ENCODE peak calls at places on chromosomes 12 and 14, in five cellular contexts. C is HepG2, Q is GM12878, P is K562, Y is SK-N-SH. S is an unnamed sample.
A peak's percentile ranks its signal among the peaks of the same experiment; 100 is the strongest.

GRCh38 chr12:113895176-113895575 is 70.9 kb downstream of the RBM19 start:
- DNase-seq in C (no peak), Q (no peak), P (no peak), Y (no peak), S (no peak)

GRCh38 chr12:93167841-93168492 is 209.8 kb upstream of the NUDT4 start:
- DNase-seq in C (peak; percentile 20), Q (peak; percentile 95), P (no peak), Y (no peak), S (no peak)

GRCh38 chr14:46259536-46259935 is 392.0 kb downstream of the RPL10L start:
- DNase-seq in C (no peak), Q (no peak), P (no peak), Y (no peak), S (no peak)

GRCh38 chr12:3088251-3088650 is 11.1 kb downstream of the TSPAN9 start:
- DNase-seq in C (no peak), Q (no peak), P (no peak), Y (no peak), S (no peak)

GRCh38 chr12:33427071-33427470 is 12.5 kb downstream of the SYT10 start:
- DNase-seq in C (peak; percentile 18), Q (no peak), P (no peak), Y (no peak), S (no peak)

GRCh38 chr14:63564318-63564717 is 21.1 kb upstream of the PPP2R5E start:
- DNase-seq in C (no peak), Q (no peak), P (no peak), Y (no peak), S (no peak)

GRCh38 chr12:14157129-14157747 is 175.8 kb upstream of the GRIN2B start:
- DNase-seq in C (no peak), Q (peak; percentile 99), P (no peak), Y (no peak), S (no peak)

GRCh38 chr14:72850360-72850759 is 43.5 kb downstream of the DPF3 start:
- DNase-seq in C (peak; percentile 12), Q (no peak), P (no peak), Y (no peak), S (no peak)

GRCh38 chr14:92780444-92780843 is 13.7 kb upstream of the GOLGA5 start:
- DNase-seq in C (no peak), Q (no peak), P (no peak), Y (no peak), S (peak; percentile 59)

GRCh38 chr14:92963301-92964123 is 40.6 kb downstream of the CHGA start:
- DNase-seq in C (peak; percentile 43), Q (no peak), P (no peak), Y (no peak), S (no peak)

GRCh38 chr12:51839310-51839943 is 9.1 kb downstream of the FIGNL2 start:
- DNase-seq in C (no peak), Q (no peak), P (no peak), Y (no peak), S (no peak)

GRCh38 chr14:92437729-92438280 is 75.8 kb upstream of the RIN3 start:
- DNase-seq in C (no peak), Q (peak; percentile 45), P (no peak), Y (no peak), S (no peak)

GRCh38 chr12:25069221-25069620 is 120.3 kb upstream of the BCAT1 start:
- DNase-seq in C (no peak), Q (no peak), P (no peak), Y (no peak), S (peak; percentile 14)

GRCh38 chr14:39302124-39302810 is 68.6 kb downstream of the MIA2 start:
- DNase-seq in C (no peak), Q (no peak), P (no peak), Y (no peak), S (no peak)

GRCh38 chr12:6201199-6201608 is 1.0 kb downstream of the CD9 start:
- DNase-seq in C (no peak), Q (no peak), P (no peak), Y (peak; percentile 59), S (no peak)

GRCh38 chr12:29608581-29608980 is 111.1 kb upstream of the OVCH1 start:
- DNase-seq in C (no peak), Q (no peak), P (no peak), Y (no peak), S (no peak)

GRCh38 chr14:24139272-24139934 is 2.0 kb downstream of the EMC9 start:
- DNase-seq in C (peak; percentile 72), Q (no peak), P (no peak), Y (no peak), S (no peak)

GRCh38 chr12:94289551-94290312 is 141.4 kb downstream of the PLXNC1 start:
- DNase-seq in C (no peak), Q (no peak), P (no peak), Y (no peak), S (peak; percentile 75)

GRCh38 chr12:43776498-43776897 is 17.7 kb downstream of the IRAK4 start:
- DNase-seq in C (peak; percentile 44), Q (no peak), P (no peak), Y (peak; percentile 61), S (peak; percentile 45)

GRCh38 chr12:34336619-34337465 is 314.5 kb downstream of the ALG10 start:
- DNase-seq in C (no peak), Q (no peak), P (peak; percentile 76), Y (peak; percentile 57), S (no peak)

GRCh38 chr14:63523735-63524408 is 19.3 kb downstream of the PPP2R5E start:
- DNase-seq in C (no peak), Q (no peak), P (no peak), Y (peak; percentile 68), S (no peak)

GRCh38 chr14:51472881-51473280 is 178.8 kb upstream of the FRMD6 start:
- DNase-seq in C (no peak), Q (no peak), P (no peak), Y (peak; percentile 68), S (no peak)

GRCh38 chr14:101025656-101026055 is 122.1 kb upstream of the RTL1 start:
- DNase-seq in C (no peak), Q (no peak), P (no peak), Y (no peak), S (no peak)

GRCh38 chr12:112046003-112046402 is 32.8 kb downstream of the ERP29 start:
- DNase-seq in C (no peak), Q (no peak), P (no peak), Y (no peak), S (peak; percentile 11)

DNA sequence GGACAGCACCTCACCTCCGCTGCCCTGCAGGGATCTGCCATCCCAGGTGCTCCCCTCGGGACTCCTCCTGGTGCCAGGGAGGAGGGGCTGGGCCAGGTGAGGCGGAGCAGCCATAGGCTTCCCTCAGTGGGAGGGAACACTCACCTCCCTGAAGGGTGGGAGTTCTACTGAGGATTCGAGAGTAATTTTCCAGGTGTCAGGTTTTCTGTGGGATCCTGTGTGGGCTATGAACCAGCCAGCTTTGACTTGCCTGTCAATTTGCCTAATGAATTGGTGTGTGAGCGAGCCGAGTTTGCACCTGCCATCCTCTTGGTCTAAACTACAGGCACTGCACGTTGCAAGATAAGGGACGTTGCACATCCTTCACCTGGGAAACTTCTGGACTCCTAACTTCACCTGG is 50.3 kb downstream of the NOC4L start:
- DNase-seq in C (no peak), Q (no peak), P (no peak), Y (no peak), S (no peak)
- TF ChIP-seq MXI1 in C (no peak), Q (no peak), P (no peak), Y (no peak), S (no peak)

GRCh38 chr12:115572440-115572839 is 705.1 kb downstream of the MED13L start:
- DNase-seq in C (no peak), Q (peak; percentile 86), P (no peak), Y (no peak), S (peak; percentile 12)

GRCh38 chr12:115570271-115570777 is 707.2 kb downstream of the MED13L start:
- DNase-seq in C (no peak), Q (no peak), P (no peak), Y (peak; percentile 72), S (peak; percentile 48)

GRCh38 chr12:115571027-115571426 is 706.5 kb downstream of the MED13L start:
- DNase-seq in C (no peak), Q (no peak), P (no peak), Y (no peak), S (no peak)

GRCh38 chr12:115571446-115571845 is 706.0 kb downstream of the MED13L start:
- DNase-seq in C (no peak), Q (no peak), P (no peak), Y (no peak), S (no peak)

DNA sequence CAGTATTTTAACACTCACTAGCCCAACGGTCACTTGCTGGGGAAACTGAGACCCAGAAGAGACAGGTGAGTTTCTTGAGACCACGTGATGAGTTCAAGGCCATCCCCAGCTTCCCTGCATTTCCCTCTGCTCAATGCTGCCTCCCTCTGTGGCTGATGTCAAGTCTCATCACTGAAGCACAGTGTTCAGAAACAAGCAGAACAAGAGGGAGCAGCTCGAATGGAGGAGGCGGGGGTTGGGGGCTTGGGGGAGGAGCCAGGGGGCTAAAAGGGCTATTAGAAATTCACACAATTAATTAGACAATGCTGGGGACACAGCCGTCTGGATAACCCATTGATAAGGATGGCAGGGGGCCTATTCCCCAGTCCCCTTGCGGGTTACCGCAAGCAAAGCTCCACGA is 707.8 kb downstream of the MED13L start:
- DNase-seq in C (peak; percentile 4), Q (no peak), P (no peak), Y (peak; percentile 72), S (no peak)
- TF ChIP-seq MXI1 in C (no peak), Q (no peak), P (no peak), Y (no peak), S (no peak)

DNA sequence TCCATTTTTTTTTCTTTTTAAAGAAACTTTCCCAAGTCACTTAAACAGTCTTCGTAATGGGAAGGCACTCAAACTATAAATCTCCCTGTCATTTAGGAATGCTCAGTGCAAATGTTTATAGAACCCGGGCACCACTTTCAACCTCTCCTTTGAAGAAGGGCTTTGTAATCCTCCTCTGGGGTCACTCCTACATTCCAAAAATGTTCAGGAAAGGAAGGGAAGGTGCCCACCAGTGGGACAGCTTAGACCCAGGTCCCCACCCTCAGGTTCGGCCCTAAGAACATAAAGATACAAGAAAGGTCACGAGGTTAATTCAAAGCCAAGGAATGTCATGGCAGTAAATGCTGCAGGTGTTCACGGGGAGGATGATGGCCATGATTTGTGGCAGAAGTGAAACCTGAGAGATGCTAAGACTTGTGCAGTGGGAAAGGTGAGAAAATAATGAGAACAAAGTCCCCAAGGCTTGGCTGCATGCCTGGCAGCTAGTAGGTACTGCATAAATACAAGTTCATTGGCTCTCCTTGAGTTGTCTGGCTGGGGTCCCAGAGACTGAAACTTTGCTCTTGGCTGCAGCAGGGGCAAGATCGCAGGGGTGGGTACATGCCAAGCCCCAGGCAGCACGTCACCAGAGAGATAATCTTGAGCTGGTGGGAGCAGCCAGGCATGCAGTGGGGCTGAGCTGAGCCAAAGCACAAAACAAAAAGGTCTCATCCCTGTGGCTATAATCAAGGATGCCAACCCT is 21.1 kb downstream of the KRT18 start:
- DNase-seq in C (peak; percentile 82), Q (peak; percentile 39), P (no peak), Y (no peak), S (no peak)
- TF ChIP-seq MXI1 in C (no peak), Q (no peak), P (no peak), Y (no peak), S (no peak)

GRCh38 chr14:67411375-67411774 is 590 bp downstream of the PLEK2 start:
- DNase-seq in C (no peak), Q (no peak), P (no peak), Y (no peak), S (no peak)

GRCh38 chr14:67409461-67409860 is 2.5 kb downstream of the PLEK2 start:
- DNase-seq in C (no peak), Q (no peak), P (no peak), Y (no peak), S (no peak)

GRCh38 chr14:67410313-67410712 is 1.7 kb downstream of the PLEK2 start:
- DNase-seq in C (no peak), Q (no peak), P (peak; percentile 66), Y (no peak), S (no peak)

GRCh38 chr14:67400434-67400833 is 11.5 kb downstream of the PLEK2 start:
- DNase-seq in C (no peak), Q (no peak), P (no peak), Y (no peak), S (no peak)

GRCh38 chr14:67405771-67406170 is 6.2 kb downstream of the PLEK2 start:
- DNase-seq in C (no peak), Q (no peak), P (no peak), Y (no peak), S (no peak)
- TF ChIP-seq MXI1 in C (no peak), Q (no peak), P (no peak), Y (no peak), S (no peak)